ENCODE peak calls at places on chromosomes 12 and 14, in nine cellular contexts. U is A549; B is psoas muscle; F is colonic mucosa; H is small intestine; X is tibial nerve; L is thyroid gland; N is tibial artery; Z is CD8-positive, alpha-beta T cell. D is an unnamed sample. For H3K9me3, the result is how much of the 10 kb centered on the place peaks cover.

GRCh38 chr14:90522585-90523191 is 125.9 kb downstream of the CALM1 start:
- DNase-seq in F (no peak), U (no peak), B (peak), X (no peak), Z (no peak), H (peak), N (peak), L (peak), D (peak)

GRCh38 chr14:77985235-77985634 is 184.9 kb upstream of the NRXN3 start:
- DNase-seq in X (no peak), N (no peak), U (no peak), B (no peak), L (no peak), Z (no peak), F (no peak), H (no peak), D (no peak)

GRCh38 chr14:93054876-93055275 is 60.8 kb downstream of the ITPK1 start:
- DNase-seq in U (no peak), Z (no peak), B (no peak), N (no peak), H (no peak), X (no peak), F (no peak), L (no peak), D (peak)

GRCh38 chr14:71086571-71086970 is 179.3 kb downstream of the PCNX1 start:
- DNase-seq in B (no peak), N (no peak), Z (no peak), L (no peak), F (no peak), U (no peak), H (no peak), X (no peak), D (no peak)

GRCh38 chr12:112314981-112315380 is 67.2 kb downstream of the HECTD4 start:
- DNase-seq in X (no peak), B (no peak), N (no peak), Z (no peak), U (no peak), F (no peak), H (no peak), L (no peak), D (no peak)

GRCh38 chr14:82537831-82538230 is 1004.2 kb upstream of the SEL1L start:
- DNase-seq in B (no peak), F (no peak), U (no peak), H (no peak), N (no peak), L (no peak), X (no peak), Z (no peak), D (no peak)

GRCh38 chr14:100580316-100581227 is 6.6 kb downstream of the BEGAIN start:
- DNase-seq in L (no peak), F (no peak), B (peak), U (no peak), H (no peak), X (no peak), N (peak), Z (no peak), D (peak)

GRCh38 chr12:42588981-42589464 is 523 bp downstream of the PRICKLE1 start:
- DNase-seq in X (peak), H (no peak), N (peak), Z (no peak), U (peak), F (no peak), B (peak), L (peak), D (peak)

GRCh38 chr14:78222746-78223145 is 52.6 kb downstream of the NRXN3 start:
- DNase-seq in U (no peak), B (no peak), X (no peak), N (no peak), Z (no peak), L (no peak), H (no peak), F (no peak), D (no peak)

GRCh38 chr12:4496145-4496838 is 42.4 kb upstream of the RAD51AP1 start:
- DNase-seq in N (no peak), F (no peak), U (no peak), X (no peak), B (no peak), L (no peak), H (no peak), Z (no peak), D (no peak)

GRCh38 chr14:105315941-105316562 is 1.5 kb downstream of the PACS2 start:
- DNase-seq in Z (peak), F (no peak), X (no peak), H (no peak), N (peak), B (no peak), L (no peak), U (no peak), D (peak)
- H3K27ac ChIP-seq in Z (no peak), F (no peak), X (peak), H (no peak), N (peak), B (peak), L (no peak), U (no peak), D (peak)

DNA sequence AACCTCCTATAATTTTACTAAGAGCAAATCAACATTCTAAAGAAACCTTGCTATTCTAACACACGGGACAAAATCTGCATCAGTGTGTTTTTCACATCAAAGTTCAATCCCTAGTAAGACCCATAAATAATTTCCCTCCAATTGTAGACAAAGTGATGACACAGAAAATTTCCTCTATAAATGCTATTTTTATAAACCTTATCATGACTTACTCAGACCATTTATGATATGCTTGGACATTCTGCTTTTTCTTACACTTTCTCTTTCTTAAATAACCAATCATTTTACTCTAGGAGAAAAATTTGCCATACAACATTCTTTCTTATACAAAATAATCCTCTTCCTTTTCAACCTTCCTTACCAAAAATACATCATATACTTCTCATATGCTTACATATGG is 67.0 kb downstream of the SDR9C7 start:
- DNase-seq in B (no peak), F (no peak), Z (no peak), U (no peak), N (no peak), L (no peak), H (no peak), X (no peak), D (no peak)
- H3K9me3 ChIP-seq in B (under half), F (under half), Z (under half), U (half or more), N (under half), L (under half), H (under half), X (under half), D (under half)

DNA sequence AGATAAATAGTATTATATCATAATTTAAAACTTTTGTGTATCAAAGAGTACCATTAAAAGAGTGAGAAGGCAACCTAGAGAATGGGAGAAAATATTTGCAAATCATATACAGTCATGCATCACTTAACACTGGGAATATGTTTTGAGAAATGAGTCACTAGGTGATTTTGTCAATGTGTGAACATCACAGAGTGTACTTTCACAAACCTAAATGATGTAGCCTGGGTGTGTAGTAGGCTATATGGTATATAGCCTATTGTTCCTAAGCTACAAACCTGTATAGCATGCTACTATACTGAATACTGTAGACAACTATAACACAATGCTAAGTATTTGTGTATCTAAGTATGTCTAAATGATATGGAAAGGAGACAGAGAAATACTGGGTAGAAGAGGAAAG is 48.0 kb upstream of the ARID2 start:
- DNase-seq in F (no peak), U (no peak), X (no peak), H (no peak), Z (no peak), L (no peak), B (no peak), N (no peak), D (no peak)
- H3K4me3 ChIP-seq in F (no peak), U (no peak), X (no peak), H (no peak), Z (no peak), L (no peak), B (no peak), N (no peak), D (no peak)

GRCh38 chr12:110585231-110585799 is 2.2 kb upstream of the PPTC7 start:
- DNase-seq in N (no peak), L (peak), F (no peak), B (no peak), X (no peak), U (no peak), Z (peak), H (no peak), D (peak)
- H3K27ac ChIP-seq in N (peak), L (peak), F (peak), B (peak), X (no peak), U (no peak), Z (no peak), H (peak), D (peak)

DNA sequence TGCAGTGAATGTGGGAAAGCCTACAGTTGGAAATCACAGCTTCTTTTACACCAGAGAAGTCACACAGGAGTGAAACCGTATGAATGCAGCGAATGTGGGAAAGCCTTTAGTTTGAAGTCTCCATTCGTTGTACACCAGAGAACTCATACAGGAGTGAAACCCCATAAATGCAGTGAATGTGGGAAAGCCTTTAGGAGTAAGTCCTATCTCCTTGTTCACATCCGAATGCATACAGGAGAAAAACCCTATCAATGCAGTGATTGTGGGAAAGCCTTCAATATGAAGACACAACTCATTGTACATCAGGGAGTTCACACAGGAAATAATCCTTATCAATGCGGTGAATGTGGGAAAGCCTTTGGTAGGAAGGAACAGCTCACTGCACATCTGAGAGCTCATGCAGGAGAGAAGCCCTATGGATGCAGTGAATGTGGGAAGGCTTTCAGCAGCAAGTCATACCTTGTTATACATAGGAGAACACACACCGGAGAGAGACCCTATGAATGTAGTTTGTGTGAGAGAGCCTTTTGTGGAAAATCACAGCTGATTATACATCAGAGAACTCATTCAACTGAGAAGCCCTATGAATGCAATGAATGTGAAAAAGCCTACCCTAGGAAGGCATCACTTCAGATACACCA is 24.6 kb downstream of the ZNF26 start:
- DNase-seq in Z (no peak), B (no peak), U (peak), N (no peak), L (no peak), X (no peak), H (no peak), F (no peak), D (no peak)
- H3K9me3 ChIP-seq in Z (half or more), B (half or more), U (half or more), N (half or more), L (under half), X (under half), H (under half), F (under half), D (under half)

DNA sequence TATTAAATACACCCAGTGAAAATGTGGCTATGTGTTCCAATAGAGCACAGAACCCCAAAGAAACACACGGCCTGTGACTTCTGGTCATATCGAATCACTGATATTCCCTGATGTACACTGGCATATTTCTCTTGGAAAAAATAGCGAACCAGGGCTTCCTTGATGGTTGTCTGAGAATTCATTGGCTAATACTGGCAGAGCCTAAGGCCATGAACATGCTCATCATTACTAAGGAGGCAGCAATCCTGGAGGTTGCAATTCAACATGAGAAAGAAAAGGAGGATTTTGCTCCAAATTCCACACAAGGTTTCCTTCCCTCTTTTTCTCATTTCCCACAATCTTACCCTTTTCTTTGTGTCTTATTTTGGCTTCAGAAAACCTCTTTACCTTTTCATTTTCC is 212.9 kb upstream of the HMGA2 start:
- DNase-seq in F (no peak), N (no peak), H (no peak), L (no peak), Z (no peak), B (no peak), U (no peak), X (no peak), D (no peak)
- H3K4me3 ChIP-seq in F (no peak), N (no peak), H (no peak), L (no peak), Z (no peak), B (no peak), U (no peak), X (no peak), D (no peak)

DNA sequence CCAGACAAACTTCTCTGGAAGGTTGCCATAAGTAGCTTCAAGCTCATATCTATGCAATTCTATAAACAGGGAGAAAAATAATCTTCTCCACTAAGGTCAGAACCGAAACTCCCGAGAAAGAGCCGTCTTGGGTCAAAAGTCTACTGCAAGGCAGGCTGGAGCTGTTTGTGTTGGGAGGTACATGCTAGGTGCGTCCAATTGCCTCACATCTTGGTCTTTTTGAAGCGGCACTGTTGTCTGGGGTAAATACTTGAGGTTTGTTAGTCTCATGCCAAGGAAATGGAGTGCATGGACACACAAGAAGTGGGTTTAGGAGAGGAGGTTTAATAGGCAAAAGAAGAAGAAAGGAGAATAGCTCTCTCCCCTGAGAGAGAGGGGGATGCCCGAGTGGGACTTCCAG is 674.7 kb upstream of the TMEM132C start:
- DNase-seq in U (no peak), F (no peak), N (no peak), X (no peak), Z (no peak), H (no peak), L (no peak), B (no peak), D (no peak)
- H3K27ac ChIP-seq in U (no peak), F (no peak), N (no peak), X (no peak), Z (no peak), H (no peak), L (no peak), B (no peak), D (no peak)

GRCh38 chr14:33402604-33403003 is 463.9 kb downstream of the NPAS3 start:
- DNase-seq in B (no peak), U (no peak), H (no peak), L (peak), N (no peak), Z (no peak), X (no peak), F (no peak), D (no peak)

GRCh38 chr14:33404054-33404453 is 465.4 kb downstream of the NPAS3 start:
- DNase-seq in L (no peak), U (no peak), N (no peak), X (no peak), Z (no peak), B (no peak), F (no peak), H (no peak), D (no peak)

GRCh38 chr14:33404964-33405574 is 466.4 kb downstream of the NPAS3 start:
- DNase-seq in X (no peak), H (no peak), N (no peak), L (no peak), B (no peak), U (no peak), Z (no peak), F (no peak), D (no peak)

GRCh38 chr14:33408291-33408690 is 469.6 kb downstream of the NPAS3 start:
- DNase-seq in Z (no peak), F (no peak), U (no peak), N (no peak), B (no peak), H (peak), X (no peak), L (no peak), D (no peak)

GRCh38 chr14:33406766-33407165 is 468.1 kb downstream of the NPAS3 start:
- DNase-seq in X (no peak), B (no peak), N (no peak), H (peak), Z (no peak), L (no peak), U (no peak), F (no peak), D (no peak)
- H3K9me3 ChIP-seq in X (under half), B (under half), N (under half), H (under half), Z (under half), L (under half), U (under half), F (under half), D (under half)

GRCh38 chr14:103529383-103530365 is 678 bp downstream of the TRMT61A start:
- DNase-seq in X (no peak), H (no peak), F (no peak), U (no peak), N (peak), B (no peak), Z (no peak), L (no peak), D (no peak)

GRCh38 chr14:103528512-103529382 is at the start of gene TRMT61A:
- DNase-seq in N (peak), U (peak), L (peak), X (peak), B (peak), F (peak), Z (peak), H (peak), D (peak)

GRCh38 chr14:103526914-103527248 is 2.1 kb upstream of the TRMT61A start:
- DNase-seq in N (no peak), Z (no peak), U (no peak), B (no peak), F (no peak), X (no peak), H (no peak), L (no peak), D (no peak)

GRCh38 chr14:103527408-103528157 is 1.4 kb upstream of the TRMT61A start:
- DNase-seq in X (no peak), F (no peak), H (no peak), U (no peak), N (no peak), L (no peak), B (no peak), Z (no peak), D (no peak)

DNA sequence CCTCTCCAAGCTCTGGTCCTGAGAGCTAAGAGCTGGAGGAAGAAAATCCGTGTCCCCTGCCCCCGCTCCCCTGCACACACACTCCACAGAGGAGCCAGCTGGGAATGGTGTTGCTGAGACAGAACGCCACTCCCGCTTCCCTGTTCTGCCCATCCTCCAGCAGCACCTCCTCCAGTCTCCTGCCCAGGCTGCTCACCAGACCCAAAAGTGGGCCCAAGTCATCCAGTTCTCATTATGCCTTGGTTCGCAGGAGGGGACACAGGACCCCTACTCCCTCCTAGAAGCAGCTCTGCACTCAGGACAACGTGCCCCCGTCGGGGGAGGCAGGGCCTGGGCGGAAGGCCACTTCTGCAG is 861 bp upstream of the TRMT61A start:
- DNase-seq in H (peak), Z (no peak), B (peak), X (no peak), N (peak), U (no peak), L (peak), F (peak), D (no peak)
- H3K4me3 ChIP-seq in H (peak), Z (peak), B (peak), X (peak), N (peak), U (peak), L (peak), F (peak), D (peak)